ENCODE peak calls at places on chromosomes 12 and 14, in five cellular contexts. Z is A549, G is transverse colon, D is heart left ventricle, W is adrenal gland. A is an unnamed sample.

GRCh38 chr12:104303538-104304151 is at the start of gene EID3:
- DNase-seq in Z (peak), G (peak), D (peak), W (peak), A (peak)

GRCh38 chr12:87365423-87365822 is 663.8 kb downstream of the C12orf50 start:
- DNase-seq in Z (no peak), G (no peak), D (no peak), W (no peak), A (no peak)

GRCh38 chr12:132282950-132283771 is 46.2 kb downstream of the GALNT9 start:
- DNase-seq in Z (no peak), G (no peak), D (no peak), W (no peak), A (no peak)

GRCh38 chr12:101642115-101643067 is 47.6 kb downstream of the MYBPC1 start:
- DNase-seq in Z (no peak), G (peak), D (no peak), W (no peak), A (peak)

GRCh38 chr12:124679533-124680371 is 112.3 kb upstream of the NCOR2 start:
- DNase-seq in Z (no peak), G (no peak), D (peak), W (peak), A (peak)

GRCh38 chr12:3122841-3123678 is 45.9 kb downstream of the TSPAN9 start:
- DNase-seq in Z (no peak), G (no peak), D (peak), W (peak), A (no peak)

GRCh38 chr12:6294156-6294532 is 16.3 kb upstream of the PLEKHG6 start:
- DNase-seq in Z (no peak), G (no peak), D (no peak), W (no peak), A (no peak)

GRCh38 chr12:109097435-109098141 is at the start of gene UNG:
- DNase-seq in Z (peak), G (peak), D (peak), W (peak), A (peak)

GRCh38 chr12:106459124-106459523 is 101.6 kb downstream of the POLR3B start:
- DNase-seq in Z (no peak), G (no peak), D (no peak), W (no peak), A (no peak)

GRCh38 chr14:53048631-53049030 is 97.8 kb upstream of the FERMT2 start:
- DNase-seq in Z (no peak), G (no peak), D (no peak), W (no peak), A (no peak)

GRCh38 chr12:5789469-5789968 is 155.5 kb downstream of the ANO2 start:
- DNase-seq in Z (no peak), G (no peak), D (no peak), W (no peak), A (no peak)

GRCh38 chr12:78269620-78270019 is 438.9 kb downstream of the NAV3 start:
- DNase-seq in Z (no peak), G (no peak), D (no peak), W (no peak), A (no peak)
- TF ChIP-seq POLR2A in Z (no peak), G (no peak), D (no peak), W (no peak), A (no peak)

DNA sequence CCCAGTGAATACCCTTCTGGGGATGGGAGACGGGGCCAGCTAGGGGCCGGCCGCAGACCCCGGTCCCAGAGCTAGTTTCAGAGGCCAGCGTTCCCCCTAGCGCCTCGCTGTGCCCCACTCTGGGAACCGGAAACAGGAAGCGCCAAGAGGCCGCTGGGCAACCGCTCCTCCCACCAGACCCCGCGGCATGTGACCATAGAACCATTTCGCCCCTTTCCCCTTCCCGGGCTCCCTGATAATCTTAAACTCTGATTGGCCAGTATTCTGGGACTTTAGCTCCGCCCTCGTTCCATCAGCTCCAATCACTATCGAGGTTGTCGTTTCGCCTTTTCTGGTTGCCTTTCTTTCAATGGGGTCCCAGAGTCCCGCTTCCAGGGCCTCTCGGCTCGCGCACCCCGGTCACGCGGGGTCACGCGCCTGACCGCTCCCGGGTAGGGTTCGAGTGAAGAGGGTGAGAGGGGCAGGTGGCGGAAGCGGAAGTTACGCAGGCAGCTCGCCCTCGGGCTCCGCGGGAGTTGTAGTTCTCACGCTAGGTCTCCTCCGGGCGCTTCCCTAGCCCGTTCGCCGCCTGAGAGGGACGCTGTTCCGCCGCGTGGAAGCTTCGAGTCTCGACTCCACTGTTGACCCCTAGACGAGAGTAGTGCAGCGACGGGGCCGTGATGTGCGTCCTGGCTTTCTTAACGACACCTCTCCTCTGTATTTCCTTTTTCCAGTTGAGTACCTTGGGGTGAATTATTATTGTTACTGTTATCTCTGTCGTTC is at the start of gene M6PR:
- DNase-seq in Z (peak), G (peak), D (peak), W (peak), A (peak)
- TF ChIP-seq POLR2A in Z (peak), G (peak), D (peak), W (peak), A (peak)

DNA sequence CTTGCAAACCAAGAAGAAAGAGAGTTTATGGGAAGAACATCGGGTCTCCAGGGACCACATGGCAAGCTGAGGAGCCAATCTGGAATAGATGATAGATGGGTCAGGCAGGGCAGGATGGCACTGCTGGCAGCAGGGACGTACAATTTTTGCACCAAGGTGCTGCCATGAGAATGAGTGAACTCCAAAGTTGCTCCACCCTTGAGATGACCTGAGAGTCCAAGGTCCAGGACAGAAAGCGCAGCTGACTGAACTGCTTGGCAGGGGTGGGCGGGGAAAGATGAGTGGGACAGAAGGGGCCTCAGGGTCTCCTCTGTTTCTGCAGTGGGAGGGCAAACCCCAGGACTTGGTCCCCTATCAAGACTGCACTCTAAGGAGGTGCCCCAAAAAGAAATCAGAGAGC is 136.7 kb upstream of the GSC start:
- DNase-seq in Z (no peak), G (no peak), D (no peak), W (no peak), A (no peak)
- TF ChIP-seq POLR2A in Z (no peak), G (no peak), D (no peak), W (no peak), A (no peak)

GRCh38 chr14:103550451-103551337 is 11.8 kb downstream of the BAG5 start:
- DNase-seq in Z (no peak), G (no peak), D (peak), W (peak), A (no peak)

GRCh38 chr14:103549361-103550311 is 12.8 kb downstream of the BAG5 start:
- DNase-seq in Z (no peak), G (no peak), D (peak), W (peak), A (no peak)

GRCh38 chr14:103552011-103552797 is 10.3 kb downstream of the BAG5 start:
- DNase-seq in Z (no peak), G (no peak), D (peak), W (peak), A (no peak)

GRCh38 chr14:103552811-103553210 is 9.6 kb downstream of the BAG5 start:
- DNase-seq in Z (no peak), G (peak), D (no peak), W (no peak), A (no peak)

DNA sequence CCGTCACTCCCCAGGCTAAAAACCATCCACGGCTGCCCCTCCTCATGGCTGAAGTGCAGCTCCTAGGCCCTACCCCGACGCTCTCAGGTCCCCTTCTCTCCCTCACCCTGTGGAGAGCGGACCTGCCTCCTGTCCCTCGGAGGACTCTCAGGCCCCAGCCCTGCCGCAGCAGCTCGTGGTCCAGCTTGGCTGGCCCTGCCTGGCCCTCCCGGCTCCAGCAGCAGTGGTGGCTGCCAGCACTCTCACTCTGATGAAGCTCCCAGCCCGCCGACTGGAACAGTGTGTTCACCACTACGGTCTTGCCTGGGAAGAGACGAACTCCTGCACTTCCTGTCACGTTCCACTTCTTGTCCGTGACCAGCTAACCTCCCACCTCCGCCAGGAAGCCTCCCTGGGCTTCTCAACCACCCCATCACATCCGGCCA is 11.1 kb downstream of the BAG5 start:
- DNase-seq in Z (no peak), G (no peak), D (peak), W (peak), A (no peak)
- TF ChIP-seq POLR2A in Z (no peak), G (no peak), D (no peak), W (no peak), A (no peak)

GRCh38 chr12:14946856-14947255 is 8.5 kb upstream of the ERP27 start:
- DNase-seq in Z (no peak), G (no peak), D (no peak), W (no peak), A (no peak)
- TF ChIP-seq POLR2A in Z (no peak), G (no peak), D (no peak), W (no peak), A (no peak)

GRCh38 chr14:72641086-72641485 is 252.8 kb downstream of the DPF3 start:
- DNase-seq in Z (no peak), G (no peak), D (no peak), W (no peak), A (no peak)
- TF ChIP-seq POLR2A in Z (no peak), G (no peak), D (no peak), W (no peak), A (no peak)

GRCh38 chr12:113142173-113142885 is 6.8 kb upstream of the RASAL1 start:
- DNase-seq in Z (no peak), G (peak), D (peak), W (peak), A (no peak)
- TF ChIP-seq POLR2A in Z (no peak), G (no peak), D (no peak), W (peak), A (no peak)

GRCh38 chr14:22919601-22919921 is 612 bp upstream of the RBM23 start:
- DNase-seq in Z (no peak), G (no peak), D (no peak), W (no peak), A (no peak)
- TF ChIP-seq POLR2A in Z (no peak), G (no peak), D (no peak), W (no peak), A (no peak)

GRCh38 chr14:65012353-65012752 is 25.7 kb downstream of the FNTB start:
- DNase-seq in Z (no peak), G (no peak), D (no peak), W (no peak), A (peak)

GRCh38 chr14:65015391-65015790 is 28.7 kb downstream of the FNTB start:
- DNase-seq in Z (no peak), G (no peak), D (no peak), W (peak), A (no peak)

GRCh38 chr14:65011559-65011958 is 24.9 kb downstream of the FNTB start:
- DNase-seq in Z (no peak), G (no peak), D (no peak), W (peak), A (no peak)

GRCh38 chr14:65019944-65020566 is 33.4 kb downstream of the FNTB start:
- DNase-seq in Z (peak), G (peak), D (no peak), W (peak), A (peak)

GRCh38 chr14:65016461-65016860 is 29.8 kb downstream of the FNTB start:
- DNase-seq in Z (no peak), G (no peak), D (no peak), W (no peak), A (no peak)
- TF ChIP-seq POLR2A in Z (no peak), G (no peak), D (no peak), W (no peak), A (no peak)